ENCODE peak calls at places on chromosomes 16 and 17, in seven cellular contexts. W is breast epithelium, R is gastrocnemius medialis, L is prostate gland, K is heart left ventricle, M is ovary, N is stomach. X is an unnamed sample.

GRCh38 chr17:21419299-21420239 is 43.4 kb downstream of the KCNJ12 start:
- DNase-seq in W (no peak), R (no peak), L (no peak), K (peak; percentile 55), M (no peak), N (no peak), X (no peak)

GRCh38 chr16:3478242-3478925 is 16.9 kb downstream of the C16orf90 start:
- DNase-seq in W (no peak), R (no peak), L (no peak), K (no peak), M (no peak), N (no peak), X (no peak)

GRCh38 chr16:57838161-57838560 is 35.9 kb upstream of the KIFC3 start:
- DNase-seq in W (no peak), R (no peak), L (no peak), K (no peak), M (no peak), N (no peak), X (no peak)

GRCh38 chr16:1159973-1160772 is 7.3 kb downstream of the CACNA1H start:
- DNase-seq in W (peak; percentile 24), R (peak; percentile 46), L (peak; percentile 81), K (no peak), M (peak; percentile 90), N (no peak), X (peak; percentile 82)

GRCh38 chr17:64500923-64501765 is 4.3 kb upstream of the POLG2 start:
- DNase-seq in W (no peak), R (no peak), L (no peak), K (no peak), M (no peak), N (no peak), X (no peak)

GRCh38 chr17:16977932-16978331 is 6.0 kb upstream of the TNFRSF13B start:
- DNase-seq in W (no peak), R (no peak), L (no peak), K (no peak), M (no peak), N (no peak), X (no peak)

GRCh38 chr17:70332811-70333210 is 163.5 kb downstream of the KCNJ2 start:
- DNase-seq in W (no peak), R (no peak), L (no peak), K (no peak), M (no peak), N (no peak), X (no peak)

GRCh38 chr16:66618588-66618987 is 14.1 kb downstream of the CMTM3 start:
- DNase-seq in W (no peak), R (peak; percentile 78), L (no peak), K (no peak), M (peak; percentile 34), N (no peak), X (no peak)

GRCh38 chr16:83137326-83137770 is 510.6 kb downstream of the CDH13 start:
- DNase-seq in W (no peak), R (no peak), L (peak; percentile 12), K (no peak), M (peak; percentile 40), N (peak; percentile 28), X (no peak)

GRCh38 chr17:69314246-69315030 is 12.5 kb downstream of the ABCA5 start:
- DNase-seq in W (no peak), R (no peak), L (no peak), K (no peak), M (no peak), N (no peak), X (no peak)

GRCh38 chr17:42698736-42699414 is 16.5 kb downstream of the CNTNAP1 start:
- DNase-seq in W (no peak), R (no peak), L (no peak), K (no peak), M (peak; percentile 80), N (no peak), X (peak; percentile 26)

GRCh38 chr17:3762922-3763776 is 37.8 kb downstream of the ITGAE start:
- DNase-seq in W (no peak), R (no peak), L (no peak), K (no peak), M (no peak), N (no peak), X (no peak)

GRCh38 chr17:39979021-39979660 is 1.5 kb upstream of the PSMD3 start:
- DNase-seq in W (no peak), R (no peak), L (no peak), K (no peak), M (no peak), N (no peak), X (no peak)

GRCh38 chr16:21264226-21265036 is 13.7 kb downstream of the CRYM start:
- DNase-seq in W (no peak), R (no peak), L (peak; percentile 55), K (no peak), M (no peak), N (no peak), X (no peak)

GRCh38 chr17:65228734-65229390 is 91.7 kb downstream of the RGS9 start:
- DNase-seq in W (no peak), R (no peak), L (no peak), K (no peak), M (no peak), N (no peak), X (no peak)

GRCh38 chr16:13448346-13448745 is 471.6 kb upstream of the ERCC4 start:
- DNase-seq in W (no peak), R (no peak), L (no peak), K (no peak), M (no peak), N (no peak), X (no peak)
- TF ChIP-seq POLR2A in W (no peak), R (no peak), L (no peak), K (no peak), M (no peak), N (no peak), X (no peak)

GRCh38 chr17:47694818-47695663 is 1.1 kb downstream of the TBKBP1 start:
- DNase-seq in W (peak; percentile 50), R (peak; percentile 65), L (peak; percentile 39), K (peak; percentile 90), M (peak; percentile 79), N (peak; percentile 61), X (peak; percentile 52)
- H3K27ac ChIP-seq in W (peak overlapping the region; percentile 85), R (peak overlapping the region; percentile 95), L (peak overlapping the region; percentile 84), K (peak overlapping the region; percentile 95), M (peak overlapping the region; percentile 92), N (peak overlapping the region; percentile 94), X (peak overlapping the region; percentile 89)

DNA sequence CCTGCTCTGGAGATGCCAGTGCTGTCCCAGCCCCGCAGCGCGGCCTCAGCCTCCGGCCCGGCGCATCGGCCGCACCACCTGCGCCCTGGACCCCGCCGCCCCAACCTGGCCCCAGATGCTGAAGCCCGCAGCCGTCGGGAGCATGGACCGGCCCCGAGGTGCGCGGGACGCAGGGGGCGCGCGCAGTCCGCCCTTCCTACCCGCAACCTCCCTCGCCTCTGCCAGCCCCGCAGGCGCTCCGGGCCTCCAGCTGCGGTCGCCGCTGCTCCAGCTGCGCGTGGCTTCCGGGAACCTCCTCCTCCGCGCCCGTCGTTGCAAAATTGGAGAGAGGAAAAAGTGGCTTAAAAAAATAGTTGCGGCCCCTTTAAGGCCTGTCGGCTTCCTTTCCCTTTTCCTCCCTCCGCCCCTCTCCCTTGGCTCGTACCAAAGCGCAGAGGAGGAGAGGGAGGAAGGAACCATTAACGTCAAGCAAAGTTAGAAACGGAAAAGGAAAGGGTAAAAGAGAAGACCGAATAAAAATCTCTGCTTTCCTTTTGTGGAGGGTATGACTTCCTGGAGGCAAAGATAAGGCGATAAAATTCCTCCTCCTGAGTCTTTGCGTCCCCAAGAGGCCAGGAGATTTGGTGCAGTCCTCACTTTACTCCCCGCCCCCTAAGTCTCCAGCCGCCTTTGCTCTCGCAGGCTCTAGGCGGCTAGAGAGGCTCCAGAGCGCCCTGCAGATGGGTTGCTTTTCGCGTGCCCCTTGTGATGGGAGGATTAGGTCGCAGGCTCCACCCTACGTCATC is at the start of gene CDIPT:
- DNase-seq in W (peak; percentile 89), R (peak; percentile 94), L (peak; percentile 94), K (peak; percentile 94), M (peak; percentile 90), N (peak; percentile 94), X (peak; percentile 96)
- TF ChIP-seq POLR2A in W (no peak), R (peak; percentile 41), L (peak; percentile 30), K (peak; percentile 48), M (no peak), N (no peak), X (peak; percentile 9)

GRCh38 chr17:83152221-83152744 is 72.9 kb downstream of the METRNL start:
- DNase-seq in W (peak; percentile 3), R (no peak), L (no peak), K (no peak), M (no peak), N (no peak), X (peak; percentile 8)
- H3K27ac ChIP-seq in W (no peak overlapping the region), R (no peak overlapping the region), L (no peak overlapping the region), K (no peak overlapping the region), M (peak overlapping the region; percentile 33), N (no peak overlapping the region), X (no peak overlapping the region)

GRCh38 chr17:7328840-7329359 is at the start of gene NEURL4:
- DNase-seq in W (no peak), R (no peak), L (no peak), K (no peak), M (no peak), N (no peak), X (no peak)
- TF ChIP-seq POLR2A in W (no peak), R (no peak), L (no peak), K (no peak), M (no peak), N (no peak), X (no peak)

GRCh38 chr16:52383640-52384292 is 163.2 kb downstream of the TOX3 start:
- DNase-seq in W (no peak), R (no peak), L (no peak), K (no peak), M (no peak), N (no peak), X (no peak)

GRCh38 chr16:52389045-52389444 is 157.9 kb downstream of the TOX3 start:
- DNase-seq in W (no peak), R (no peak), L (no peak), K (no peak), M (no peak), N (no peak), X (no peak)

GRCh38 chr16:52383071-52383470 is 163.9 kb downstream of the TOX3 start:
- DNase-seq in W (no peak), R (no peak), L (no peak), K (no peak), M (no peak), N (no peak), X (no peak)

GRCh38 chr16:52386694-52387093 is 160.2 kb downstream of the TOX3 start:
- DNase-seq in W (no peak), R (no peak), L (no peak), K (no peak), M (no peak), N (no peak), X (no peak)

GRCh38 chr16:52384378-52384777 is 162.6 kb downstream of the TOX3 start:
- DNase-seq in W (no peak), R (no peak), L (no peak), K (no peak), M (no peak), N (no peak), X (no peak)
- H3K27ac ChIP-seq in W (no peak overlapping the region), R (no peak overlapping the region), L (no peak overlapping the region), K (no peak overlapping the region), M (no peak overlapping the region), N (no peak overlapping the region), X (no peak overlapping the region)